ENCODE peak calls at places on chromosomes 7 and 10, in ten cellular contexts. One of them, this sample, is unnamed.

GRCh38 chr10:125137601-125138438 is 22.5 kb downstream of the CTBP2 start:
- DNase-seq in effector memory CD8-positive, alpha-beta T cell: no peak
- DNase-seq in left ventricle myocardium inferior: no peak
- DNase-seq in stimulated activated CD4-positive, alpha-beta T cell treated with anti-CD3 and anti-CD28 coated beads, Interleukin-4, amount 100 ng/mL, for 4 hours: no peak
- DNase-seq in right atrium auricular region: no peak
- DNase-seq in fibroblast of lung: no peak
- DNase-seq in sciatic nerve: no peak
- DNase-seq in midbrain: no peak
- DNase-seq in HuH-7.5: no peak
- DNase-seq in brain microvascular endothelial cell: no peak
- DNase-seq in this sample: no peak

GRCh38 chr10:100637785-100638184 is 102.0 kb downstream of the HIF1AN start:
- DNase-seq in effector memory CD8-positive, alpha-beta T cell: no peak
- DNase-seq in left ventricle myocardium inferior: no peak
- DNase-seq in stimulated activated CD4-positive, alpha-beta T cell treated with anti-CD3 and anti-CD28 coated beads, Interleukin-4, amount 100 ng/mL, for 4 hours: no peak
- DNase-seq in right atrium auricular region: no peak
- DNase-seq in fibroblast of lung: no peak
- DNase-seq in sciatic nerve: no peak
- DNase-seq in midbrain: no peak
- DNase-seq in HuH-7.5: peak; percentile 65
- DNase-seq in brain microvascular endothelial cell: peak; percentile 2
- DNase-seq in this sample: peak; percentile 57

GRCh38 chr7:101087334-101088068 is 2.2 kb downstream of the TRIM56 start:
- DNase-seq in effector memory CD8-positive, alpha-beta T cell: no peak
- DNase-seq in left ventricle myocardium inferior: no peak
- DNase-seq in stimulated activated CD4-positive, alpha-beta T cell treated with anti-CD3 and anti-CD28 coated beads, Interleukin-4, amount 100 ng/mL, for 4 hours: no peak
- DNase-seq in right atrium auricular region: no peak
- DNase-seq in fibroblast of lung: no peak
- DNase-seq in sciatic nerve: no peak
- DNase-seq in midbrain: no peak
- DNase-seq in HuH-7.5: no peak
- DNase-seq in brain microvascular endothelial cell: no peak
- DNase-seq in this sample: no peak

GRCh38 chr7:16847381-16847860 is 34.4 kb downstream of the AGR3 start:
- DNase-seq in effector memory CD8-positive, alpha-beta T cell: no peak
- DNase-seq in left ventricle myocardium inferior: no peak
- DNase-seq in stimulated activated CD4-positive, alpha-beta T cell treated with anti-CD3 and anti-CD28 coated beads, Interleukin-4, amount 100 ng/mL, for 4 hours: no peak
- DNase-seq in right atrium auricular region: no peak
- DNase-seq in fibroblast of lung: no peak
- DNase-seq in sciatic nerve: no peak
- DNase-seq in midbrain: no peak
- DNase-seq in HuH-7.5: peak; percentile 64
- DNase-seq in brain microvascular endothelial cell: peak; percentile 20
- DNase-seq in this sample: peak; percentile 91

GRCh38 chr10:132381726-132382125 is 15.3 kb upstream of the PWWP2B start:
- DNase-seq in effector memory CD8-positive, alpha-beta T cell: no peak
- DNase-seq in left ventricle myocardium inferior: no peak
- DNase-seq in stimulated activated CD4-positive, alpha-beta T cell treated with anti-CD3 and anti-CD28 coated beads, Interleukin-4, amount 100 ng/mL, for 4 hours: no peak
- DNase-seq in right atrium auricular region: no peak
- DNase-seq in fibroblast of lung: no peak
- DNase-seq in sciatic nerve: no peak
- DNase-seq in midbrain: no peak
- DNase-seq in HuH-7.5: no peak
- DNase-seq in brain microvascular endothelial cell: no peak
- DNase-seq in this sample: no peak

GRCh38 chr10:48538611-48539010 is 66.3 kb downstream of the ARHGAP22 start:
- DNase-seq in effector memory CD8-positive, alpha-beta T cell: no peak
- DNase-seq in left ventricle myocardium inferior: no peak
- DNase-seq in stimulated activated CD4-positive, alpha-beta T cell treated with anti-CD3 and anti-CD28 coated beads, Interleukin-4, amount 100 ng/mL, for 4 hours: no peak
- DNase-seq in right atrium auricular region: peak; percentile 5
- DNase-seq in fibroblast of lung: no peak
- DNase-seq in sciatic nerve: no peak
- DNase-seq in midbrain: no peak
- DNase-seq in HuH-7.5: no peak
- DNase-seq in brain microvascular endothelial cell: no peak
- DNase-seq in this sample: no peak

GRCh38 chr10:2798340-2798739 is 269.0 kb upstream of the PFKP start:
- DNase-seq in effector memory CD8-positive, alpha-beta T cell: no peak
- DNase-seq in left ventricle myocardium inferior: no peak
- DNase-seq in stimulated activated CD4-positive, alpha-beta T cell treated with anti-CD3 and anti-CD28 coated beads, Interleukin-4, amount 100 ng/mL, for 4 hours: no peak
- DNase-seq in right atrium auricular region: no peak
- DNase-seq in fibroblast of lung: no peak
- DNase-seq in sciatic nerve: no peak
- DNase-seq in midbrain: no peak
- DNase-seq in HuH-7.5: no peak
- DNase-seq in brain microvascular endothelial cell: no peak
- DNase-seq in this sample: no peak

GRCh38 chr10:13765641-13766341 is 179.0 kb downstream of the PRPF18 start:
- DNase-seq in effector memory CD8-positive, alpha-beta T cell: no peak
- DNase-seq in left ventricle myocardium inferior: no peak
- DNase-seq in stimulated activated CD4-positive, alpha-beta T cell treated with anti-CD3 and anti-CD28 coated beads, Interleukin-4, amount 100 ng/mL, for 4 hours: no peak
- DNase-seq in right atrium auricular region: no peak
- DNase-seq in fibroblast of lung: no peak
- DNase-seq in sciatic nerve: no peak
- DNase-seq in midbrain: no peak
- DNase-seq in HuH-7.5: peak; percentile 38
- DNase-seq in brain microvascular endothelial cell: no peak
- DNase-seq in this sample: peak; percentile 91

GRCh38 chr10:124849111-124849773 is 47.6 kb downstream of the ABRAXAS2 start:
- DNase-seq in effector memory CD8-positive, alpha-beta T cell: no peak
- DNase-seq in left ventricle myocardium inferior: no peak
- DNase-seq in stimulated activated CD4-positive, alpha-beta T cell treated with anti-CD3 and anti-CD28 coated beads, Interleukin-4, amount 100 ng/mL, for 4 hours: no peak
- DNase-seq in right atrium auricular region: no peak
- DNase-seq in fibroblast of lung: no peak
- DNase-seq in sciatic nerve: no peak
- DNase-seq in midbrain: no peak
- DNase-seq in HuH-7.5: no peak
- DNase-seq in brain microvascular endothelial cell: no peak
- DNase-seq in this sample: peak; percentile 19

GRCh38 chr10:123117644-123118409 is 17.9 kb upstream of the HMX3 start:
- DNase-seq in effector memory CD8-positive, alpha-beta T cell: no peak
- DNase-seq in left ventricle myocardium inferior: no peak
- DNase-seq in stimulated activated CD4-positive, alpha-beta T cell treated with anti-CD3 and anti-CD28 coated beads, Interleukin-4, amount 100 ng/mL, for 4 hours: no peak
- DNase-seq in right atrium auricular region: no peak
- DNase-seq in fibroblast of lung: no peak
- DNase-seq in sciatic nerve: no peak
- DNase-seq in midbrain: no peak
- DNase-seq in HuH-7.5: no peak
- DNase-seq in brain microvascular endothelial cell: no peak
- DNase-seq in this sample: no peak

GRCh38 chr10:84574101-84574500 is 245.7 kb downstream of the CCSER2 start:
- DNase-seq in effector memory CD8-positive, alpha-beta T cell: no peak
- DNase-seq in left ventricle myocardium inferior: no peak
- DNase-seq in stimulated activated CD4-positive, alpha-beta T cell treated with anti-CD3 and anti-CD28 coated beads, Interleukin-4, amount 100 ng/mL, for 4 hours: no peak
- DNase-seq in right atrium auricular region: no peak
- DNase-seq in fibroblast of lung: no peak
- DNase-seq in sciatic nerve: no peak
- DNase-seq in midbrain: no peak
- DNase-seq in HuH-7.5: peak; percentile 11
- DNase-seq in brain microvascular endothelial cell: peak; percentile 18
- DNase-seq in this sample: no peak

GRCh38 chr10:5317547-5318107 is 47.1 kb upstream of the UCN3 start:
- DNase-seq in effector memory CD8-positive, alpha-beta T cell: peak; percentile 18
- DNase-seq in left ventricle myocardium inferior: no peak
- DNase-seq in stimulated activated CD4-positive, alpha-beta T cell treated with anti-CD3 and anti-CD28 coated beads, Interleukin-4, amount 100 ng/mL, for 4 hours: peak; percentile 72
- DNase-seq in right atrium auricular region: no peak
- DNase-seq in fibroblast of lung: peak; percentile 20
- DNase-seq in sciatic nerve: no peak
- DNase-seq in midbrain: no peak
- DNase-seq in HuH-7.5: no peak
- DNase-seq in brain microvascular endothelial cell: peak; percentile 92
- DNase-seq in this sample: no peak

GRCh38 chr7:140179339-140179738 is 2.6 kb upstream of the KDM7A start:
- DNase-seq in effector memory CD8-positive, alpha-beta T cell: no peak
- DNase-seq in left ventricle myocardium inferior: no peak
- DNase-seq in stimulated activated CD4-positive, alpha-beta T cell treated with anti-CD3 and anti-CD28 coated beads, Interleukin-4, amount 100 ng/mL, for 4 hours: no peak
- DNase-seq in right atrium auricular region: no peak
- DNase-seq in fibroblast of lung: no peak
- DNase-seq in sciatic nerve: no peak
- DNase-seq in midbrain: no peak
- DNase-seq in HuH-7.5: no peak
- DNase-seq in brain microvascular endothelial cell: no peak
- DNase-seq in this sample: no peak